ENCODE peak calls at places on chromosomes 12 and 14, in ten cellular contexts. U is CD8-positive, alpha-beta memory T cell; L is activated CD4-positive, alpha-beta T cell treated with anti-CD3 and anti-CD28 coated beads, Interleukin-2, amount 50 U/mL, for 48 hours; O is sciatic nerve; N is NCI-H1105; B is neural progenitor cell; X is right atrium auricular region; T is fibroblast of the conjunctiva; K is foreskin keratinocyte; I is neural crest cell. E is an unnamed sample.

GRCh38 chr12:62522984-62523383 is 56.4 kb downstream of the MON2 start:
- DNase-seq in U (no peak), L (no peak), O (no peak), N (no peak), B (no peak), X (no peak), T (no peak), K (peak), I (no peak), E (no peak)

GRCh38 chr12:76313289-76313688 is 34.9 kb downstream of the BBS10 start:
- DNase-seq in U (no peak), L (no peak), O (no peak), N (no peak), B (no peak), X (peak), T (no peak), K (no peak), I (no peak), E (peak)

GRCh38 chr12:43381879-43382278 is 170.1 kb downstream of the ADAMTS20 start:
- DNase-seq in U (no peak), L (no peak), O (no peak), N (no peak), B (no peak), X (no peak), T (no peak), K (no peak), I (no peak), E (no peak)

GRCh38 chr12:96743606-96744005 is 163.5 kb upstream of the NEDD1 start:
- DNase-seq in U (no peak), L (no peak), O (no peak), N (no peak), B (no peak), X (no peak), T (no peak), K (peak), I (no peak), E (no peak)

GRCh38 chr12:49909826-49910225 is 6.1 kb upstream of the FAIM2 start:
- DNase-seq in U (no peak), L (no peak), O (no peak), N (no peak), B (peak), X (no peak), T (peak), K (peak), I (peak), E (no peak)

GRCh38 chr14:68622856-68623255 is 170.0 kb downstream of the ZFP36L1 start:
- DNase-seq in U (no peak), L (no peak), O (no peak), N (no peak), B (no peak), X (peak), T (no peak), K (no peak), I (no peak), E (no peak)

GRCh38 chr12:108312885-108313203 is 26.3 kb downstream of the CMKLR1 start:
- DNase-seq in U (no peak), L (no peak), O (no peak), N (no peak), B (no peak), X (no peak), T (no peak), K (no peak), I (no peak), E (no peak)

GRCh38 chr12:6541371-6542165 is 7.3 kb downstream of the GAPDH start:
- DNase-seq in U (no peak), L (no peak), O (no peak), N (no peak), B (no peak), X (no peak), T (no peak), K (no peak), I (no peak), E (no peak)